ENCODE peak calls at places on chromosomes 12 and 14, in ten cellular contexts. One of them, this sample, is unnamed.

GRCh38 chr12:42958271-42958674 is 368.7 kb upstream of the PRICKLE1 start:
- DNase-seq in esophagus squamous epithelium: no peak
- DNase-seq in glutamatergic neuron: no peak
- DNase-seq in renal cortical epithelial cell: peak; percentile 89
- DNase-seq in stimulated activated CD4-positive, alpha-beta T cell treated with anti-CD3 and anti-CD28 coated beads, Interleukin-15, amount 100 ng/mL, for 1 hour: no peak
- DNase-seq in HuH-7.5: no peak
- DNase-seq in ELR: peak; percentile 52
- DNase-seq in activated T-helper 1 cell treated with Interleukin-2 at 50 U/mL for 16 hours: no peak
- DNase-seq in T-helper 17 cell: no peak
- DNase-seq in germinal center: no peak
- DNase-seq in this sample: no peak

GRCh38 chr14:83300454-83301064 is 1766.9 kb upstream of the SEL1L start:
- DNase-seq in esophagus squamous epithelium: no peak
- DNase-seq in glutamatergic neuron: no peak
- DNase-seq in renal cortical epithelial cell: peak; percentile 15
- DNase-seq in stimulated activated CD4-positive, alpha-beta T cell treated with anti-CD3 and anti-CD28 coated beads, Interleukin-15, amount 100 ng/mL, for 1 hour: no peak
- DNase-seq in HuH-7.5: no peak
- DNase-seq in ELR: peak; percentile 35
- DNase-seq in activated T-helper 1 cell treated with Interleukin-2 at 50 U/mL for 16 hours: no peak
- DNase-seq in T-helper 17 cell: no peak
- DNase-seq in germinal center: no peak
- DNase-seq in this sample: no peak

GRCh38 chr12:131568336-131568735 is 142.6 kb upstream of the SFSWAP start:
- DNase-seq in esophagus squamous epithelium: no peak
- DNase-seq in glutamatergic neuron: no peak
- DNase-seq in renal cortical epithelial cell: no peak
- DNase-seq in stimulated activated CD4-positive, alpha-beta T cell treated with anti-CD3 and anti-CD28 coated beads, Interleukin-15, amount 100 ng/mL, for 1 hour: no peak
- DNase-seq in HuH-7.5: no peak
- DNase-seq in ELR: no peak
- DNase-seq in activated T-helper 1 cell treated with Interleukin-2 at 50 U/mL for 16 hours: no peak
- DNase-seq in T-helper 17 cell: no peak
- DNase-seq in germinal center: no peak
- DNase-seq in this sample: no peak

GRCh38 chr12:108448246-108448645 is 66.8 kb upstream of the FICD start:
- DNase-seq in esophagus squamous epithelium: no peak
- DNase-seq in glutamatergic neuron: no peak
- DNase-seq in renal cortical epithelial cell: no peak
- DNase-seq in stimulated activated CD4-positive, alpha-beta T cell treated with anti-CD3 and anti-CD28 coated beads, Interleukin-15, amount 100 ng/mL, for 1 hour: no peak
- DNase-seq in HuH-7.5: no peak
- DNase-seq in ELR: no peak
- DNase-seq in activated T-helper 1 cell treated with Interleukin-2 at 50 U/mL for 16 hours: no peak
- DNase-seq in T-helper 17 cell: no peak
- DNase-seq in germinal center: no peak
- DNase-seq in this sample: no peak

GRCh38 chr14:59455411-59455810 is 9.8 kb downstream of the GPR135 start:
- DNase-seq in esophagus squamous epithelium: no peak
- DNase-seq in glutamatergic neuron: no peak
- DNase-seq in renal cortical epithelial cell: no peak
- DNase-seq in stimulated activated CD4-positive, alpha-beta T cell treated with anti-CD3 and anti-CD28 coated beads, Interleukin-15, amount 100 ng/mL, for 1 hour: no peak
- DNase-seq in HuH-7.5: no peak
- DNase-seq in ELR: no peak
- DNase-seq in activated T-helper 1 cell treated with Interleukin-2 at 50 U/mL for 16 hours: no peak
- DNase-seq in T-helper 17 cell: no peak
- DNase-seq in germinal center: no peak
- DNase-seq in this sample: no peak

GRCh38 chr14:103118019-103118662 is 5.1 kb upstream of the TNFAIP2 start:
- DNase-seq in esophagus squamous epithelium: no peak
- DNase-seq in glutamatergic neuron: no peak
- DNase-seq in renal cortical epithelial cell: no peak
- DNase-seq in stimulated activated CD4-positive, alpha-beta T cell treated with anti-CD3 and anti-CD28 coated beads, Interleukin-15, amount 100 ng/mL, for 1 hour: no peak
- DNase-seq in HuH-7.5: no peak
- DNase-seq in ELR: no peak
- DNase-seq in activated T-helper 1 cell treated with Interleukin-2 at 50 U/mL for 16 hours: no peak
- DNase-seq in T-helper 17 cell: no peak
- DNase-seq in germinal center: no peak
- DNase-seq in this sample: no peak

GRCh38 chr12:109611223-109611622 is 37.6 kb downstream of the MVK start:
- DNase-seq in esophagus squamous epithelium: no peak
- DNase-seq in glutamatergic neuron: no peak
- DNase-seq in renal cortical epithelial cell: no peak
- DNase-seq in stimulated activated CD4-positive, alpha-beta T cell treated with anti-CD3 and anti-CD28 coated beads, Interleukin-15, amount 100 ng/mL, for 1 hour: no peak
- DNase-seq in HuH-7.5: no peak
- DNase-seq in ELR: no peak
- DNase-seq in activated T-helper 1 cell treated with Interleukin-2 at 50 U/mL for 16 hours: no peak
- DNase-seq in T-helper 17 cell: no peak
- DNase-seq in germinal center: no peak
- DNase-seq in this sample: no peak

GRCh38 chr12:123250471-123251383 is 17.5 kb downstream of the MTRFR start:
- DNase-seq in esophagus squamous epithelium: no peak
- DNase-seq in glutamatergic neuron: no peak
- DNase-seq in renal cortical epithelial cell: peak; percentile 95
- DNase-seq in stimulated activated CD4-positive, alpha-beta T cell treated with anti-CD3 and anti-CD28 coated beads, Interleukin-15, amount 100 ng/mL, for 1 hour: no peak
- DNase-seq in HuH-7.5: no peak
- DNase-seq in ELR: peak; percentile 10
- DNase-seq in activated T-helper 1 cell treated with Interleukin-2 at 50 U/mL for 16 hours: no peak
- DNase-seq in T-helper 17 cell: no peak
- DNase-seq in germinal center: no peak
- DNase-seq in this sample: no peak

GRCh38 chr12:75360920-75361319 is 26.4 kb downstream of the GLIPR1L1 start:
- DNase-seq in esophagus squamous epithelium: no peak
- DNase-seq in glutamatergic neuron: no peak
- DNase-seq in renal cortical epithelial cell: no peak
- DNase-seq in stimulated activated CD4-positive, alpha-beta T cell treated with anti-CD3 and anti-CD28 coated beads, Interleukin-15, amount 100 ng/mL, for 1 hour: no peak
- DNase-seq in HuH-7.5: no peak
- DNase-seq in ELR: no peak
- DNase-seq in activated T-helper 1 cell treated with Interleukin-2 at 50 U/mL for 16 hours: no peak
- DNase-seq in T-helper 17 cell: no peak
- DNase-seq in germinal center: no peak
- DNase-seq in this sample: no peak